ENCODE peak calls at places on chromosome 16, in seven cellular contexts. Y, W, D, A, G, Q and C are unnamed samples.

GRCh38 chr16:12340151-12340733 is 363.7 kb downstream of the SNX29 start:
- DNase-seq in D (peak), Y (no peak), A (peak), W (no peak), G (peak), Q (peak), C (no peak)

GRCh38 chr16:67423634-67424575 is 7.0 kb upstream of the HSD11B2 start:
- DNase-seq in Y (no peak), G (no peak), A (no peak), W (no peak), Q (no peak), D (peak), C (no peak)

GRCh38 chr16:67393111-67393789 is at the start of gene TPPP3:
- DNase-seq in Q (peak), Y (peak), G (peak), W (peak), D (peak), A (no peak), C (peak)

GRCh38 chr16:3439637-3440036 is 3.7 kb downstream of the ZNF597 start:
- DNase-seq in W (no peak), Y (no peak), D (no peak), Q (no peak), G (no peak), A (no peak), C (no peak)

GRCh38 chr16:65469116-65469515 is 347.3 kb upstream of the CDH11 start:
- DNase-seq in W (no peak), G (no peak), D (no peak), Y (no peak), Q (no peak), A (no peak), C (no peak)

GRCh38 chr16:68369697-68370096 is 58.9 kb downstream of the PRMT7 start:
- DNase-seq in Q (no peak), W (no peak), A (no peak), D (no peak), Y (no peak), G (no peak), C (no peak)

GRCh38 chr16:1338119-1338730 is 4.8 kb downstream of the BAIAP3 start:
- DNase-seq in A (no peak), Q (peak), Y (no peak), W (no peak), D (peak), G (no peak), C (peak)

GRCh38 chr16:10070591-10070990 is 111.6 kb downstream of the GRIN2A start:
- DNase-seq in D (no peak), A (no peak), Y (no peak), G (no peak), W (no peak), Q (no peak), C (no peak)

GRCh38 chr16:66878067-66878466 is 2.2 kb upstream of the PDP2 start:
- DNase-seq in Q (no peak), A (no peak), W (no peak), D (no peak), G (no peak), Y (no peak), C (no peak)

GRCh38 chr16:23296994-23297393 is 5.1 kb upstream of the SCNN1B start:
- DNase-seq in Q (no peak), W (no peak), D (peak), A (peak), G (no peak), Y (no peak), C (peak)

GRCh38 chr16:14963281-14964173 is 11.3 kb upstream of the PDXDC1 start:
- DNase-seq in G (no peak), Q (no peak), A (no peak), D (no peak), Y (no peak), W (no peak), C (no peak)

GRCh38 chr16:57658878-57659674 is 9.0 kb upstream of the ADGRG3 start:
- DNase-seq in Y (no peak), G (no peak), A (no peak), W (no peak), D (no peak), Q (no peak), C (no peak)

GRCh38 chr16:57661936-57662906 is 5.9 kb upstream of the ADGRG3 start:
- DNase-seq in Q (no peak), Y (no peak), W (no peak), G (no peak), A (no peak), D (no peak), C (no peak)

GRCh38 chr16:57660715-57661463 is 7.2 kb upstream of the ADGRG3 start:
- DNase-seq in G (no peak), W (no peak), Q (no peak), A (no peak), Y (no peak), D (no peak), C (no peak)

GRCh38 chr16:57663436-57663835 is 4.7 kb upstream of the ADGRG3 start:
- DNase-seq in D (no peak), W (no peak), A (no peak), Q (no peak), Y (no peak), G (no peak), C (no peak)

GRCh38 chr16:57661510-57661909 is 6.6 kb upstream of the ADGRG3 start:
- DNase-seq in A (no peak), G (no peak), D (no peak), Q (no peak), Y (no peak), W (no peak), C (no peak)
- TF ChIP-seq CTCF in A (no peak), G (no peak), D (no peak), Q (no peak), Y (no peak), W (no peak), C (no peak)

DNA sequence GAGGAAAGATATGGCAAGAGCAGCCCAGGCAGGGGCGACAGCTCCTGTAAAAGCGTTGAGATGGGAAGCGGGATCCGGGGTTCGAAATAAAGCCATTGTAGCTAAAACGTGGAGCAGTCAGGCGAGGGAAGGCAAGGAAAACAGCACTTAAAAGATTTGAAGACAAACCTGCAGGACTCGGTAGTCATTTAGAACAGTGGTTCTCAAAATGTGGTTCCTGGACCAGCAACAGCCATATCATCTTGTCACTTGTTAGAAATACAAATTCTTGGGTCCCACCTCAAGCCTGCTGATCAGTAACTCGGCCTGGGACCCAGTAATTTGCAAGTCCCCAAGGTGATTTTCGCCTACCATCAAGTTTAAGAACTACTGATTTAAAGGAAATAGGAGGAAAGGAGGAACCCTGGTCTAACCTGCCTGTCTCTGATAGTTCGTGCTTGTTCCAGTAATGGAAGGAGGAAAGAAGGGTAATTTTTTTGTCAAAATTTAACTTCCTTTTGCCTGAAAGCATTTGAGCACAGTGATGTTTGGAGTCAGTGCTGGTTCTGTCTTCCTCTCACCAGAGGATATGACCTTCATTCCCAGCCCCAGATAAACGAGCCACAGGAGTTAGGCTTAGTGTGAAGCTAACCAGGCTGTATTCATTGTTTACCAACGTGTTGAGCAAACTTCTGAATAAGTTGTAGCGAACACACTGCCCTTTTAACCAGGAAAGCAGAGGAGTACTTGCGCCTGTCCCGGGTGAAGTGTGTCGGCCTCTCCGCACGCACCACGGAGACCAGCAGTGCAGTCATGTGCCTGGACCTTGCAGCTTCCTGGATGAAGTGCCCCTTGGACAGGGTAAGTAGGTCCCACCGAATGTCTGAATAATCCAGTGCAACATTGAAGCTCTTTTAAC is 1.1 kb downstream of the ORC6 start:
- DNase-seq in Q (no peak), Y (no peak), A (no peak), G (no peak), W (no peak), D (no peak), C (no peak)
- TF ChIP-seq CTCF in Q (no peak), Y (no peak), A (no peak), G (peak), W (no peak), D (no peak), C (no peak)

DNA sequence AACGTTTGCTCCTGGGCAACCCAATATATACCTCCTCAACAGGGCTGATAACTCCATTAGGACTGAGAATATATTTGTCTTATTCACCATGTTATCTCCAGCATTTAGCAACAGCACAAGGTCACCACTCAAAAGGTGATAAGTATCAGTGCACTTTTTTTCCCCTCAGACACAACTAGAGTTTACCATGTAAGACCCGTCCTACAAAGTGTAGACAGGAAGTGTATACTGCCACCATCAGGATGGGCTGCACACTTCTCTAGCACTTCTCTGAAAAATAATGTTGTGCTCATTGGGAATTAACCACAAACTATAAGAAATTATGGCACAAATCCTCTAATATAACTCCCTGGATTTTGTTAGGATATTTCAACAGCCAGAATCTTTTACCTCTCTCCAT is 5.7 kb upstream of the VAT1L start:
- DNase-seq in A (peak), Y (no peak), W (no peak), D (no peak), G (no peak), Q (no peak), C (no peak)
- TF ChIP-seq CTCF in A (peak), Y (no peak), W (peak), D (no peak), G (peak), Q (peak), C (peak)

DNA sequence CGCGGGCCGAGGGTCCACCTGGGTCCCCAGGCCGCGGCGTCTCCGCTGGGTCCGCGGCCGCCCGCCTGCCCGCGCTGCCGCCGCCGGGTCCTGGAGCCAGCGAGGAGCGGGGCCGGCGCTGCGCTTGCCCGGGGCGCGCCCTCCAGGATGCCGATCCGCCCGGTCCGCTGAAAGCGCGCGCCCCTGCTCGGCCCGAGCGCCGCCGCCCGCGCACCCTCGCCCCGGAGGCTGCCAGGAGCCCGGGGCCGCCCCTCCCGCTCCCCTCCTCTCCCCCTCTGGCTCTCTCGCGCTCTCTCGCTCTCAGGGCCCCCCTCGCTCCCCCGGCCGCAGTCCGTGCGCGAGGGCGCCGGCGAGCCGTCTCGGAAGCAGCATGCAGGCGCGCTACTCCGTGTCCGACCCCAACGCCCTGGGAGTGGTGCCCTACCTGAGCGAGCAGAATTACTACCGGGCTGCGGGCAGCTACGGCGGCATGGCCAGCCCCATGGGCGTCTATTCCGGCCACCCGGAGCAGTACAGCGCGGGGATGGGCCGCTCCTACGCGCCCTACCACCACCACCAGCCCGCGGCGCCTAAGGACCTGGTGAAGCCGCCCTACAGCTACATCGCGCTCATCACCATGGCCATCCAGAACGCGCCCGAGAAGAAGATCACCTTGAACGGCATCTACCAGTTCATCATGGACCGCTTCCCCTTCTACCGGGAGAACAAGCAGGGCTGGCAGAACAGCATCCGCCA is 504 bp downstream of the FOXC2 start:
- DNase-seq in W (peak), D (peak), Y (no peak), Q (no peak), A (no peak), G (no peak), C (no peak)
- TF ChIP-seq CTCF in W (no peak), D (no peak), Y (no peak), Q (no peak), A (no peak), G (no peak), C (no peak)

GRCh38 chr16:13453325-13453724 is 466.6 kb upstream of the ERCC4 start:
- DNase-seq in Y (no peak), A (no peak), G (no peak), D (no peak), W (no peak), Q (no peak), C (peak)
- TF ChIP-seq CTCF in Y (no peak), A (no peak), G (no peak), D (no peak), W (no peak), Q (no peak), C (no peak)

GRCh38 chr16:6360641-6361040 is 972.0 kb upstream of the RBFOX1 start:
- DNase-seq in Q (no peak), G (no peak), D (no peak), A (no peak), W (no peak), Y (no peak), C (no peak)
- TF ChIP-seq CTCF in Q (peak), G (no peak), D (no peak), A (no peak), W (no peak), Y (no peak), C (no peak)